ENCODE peak calls at places on chromosomes 6 and 20, in four cellular contexts. One of them, this sample, is unnamed.

GRCh38 chr6:105691064-105691463 is 288.2 kb upstream of the PREP start:
- DNase-seq in H1: no peak
- DNase-seq in HepG2: no peak
- DNase-seq in GM12878: no peak
- DNase-seq in this sample: no peak

GRCh38 chr20:43766395-43766794 is 39.6 kb upstream of the GTSF1L start:
- DNase-seq in H1: no peak
- DNase-seq in GM12878: no peak
- DNase-seq in HepG2: no peak
- DNase-seq in this sample: no peak

GRCh38 chr6:167791036-167791779 is 35.5 kb upstream of the AFDN start:
- DNase-seq in H1: peak; percentile 32
- DNase-seq in HepG2: peak; percentile 53
- DNase-seq in GM12878: no peak
- DNase-seq in this sample: no peak

GRCh38 chr6:136083540-136083939 is 166.6 kb downstream of the MTFR2 start:
- DNase-seq in H1: no peak
- DNase-seq in HepG2: no peak
- DNase-seq in GM12878: no peak
- DNase-seq in this sample: no peak

GRCh38 chr20:3889489-3890409 is 562 bp downstream of the PANK2 start:
- DNase-seq in H1: peak; percentile 53
- DNase-seq in GM12878: no peak
- DNase-seq in HepG2: peak; percentile 33
- DNase-seq in this sample: no peak

GRCh38 chr6:47203266-47203967 is 106.3 kb downstream of the TNFRSF21 start:
- DNase-seq in GM12878: peak; percentile 20
- DNase-seq in H1: no peak
- DNase-seq in HepG2: no peak
- DNase-seq in this sample: no peak

GRCh38 chr6:133242761-133243590 is 1.8 kb downstream of the EYA4 start:
- DNase-seq in GM12878: no peak
- DNase-seq in HepG2: no peak
- DNase-seq in H1: peak; percentile 59
- DNase-seq in this sample: no peak

GRCh38 chr6:154768280-154768679 is 35.1 kb downstream of the SCAF8 start:
- DNase-seq in GM12878: no peak
- DNase-seq in H1: no peak
- DNase-seq in HepG2: no peak
- DNase-seq in this sample: no peak

GRCh38 chr6:51384736-51385135 is 566.1 kb downstream of the TFAP2B start:
- DNase-seq in H1: no peak
- DNase-seq in GM12878: no peak
- DNase-seq in HepG2: no peak
- DNase-seq in this sample: no peak

GRCh38 chr6:97394160-97394748 is 111.2 kb upstream of the MMS22L start:
- DNase-seq in HepG2: peak; percentile 65
- DNase-seq in GM12878: peak; percentile 20
- DNase-seq in H1: no peak
- DNase-seq in this sample: peak; percentile 36

GRCh38 chr6:111721677-111722219 is 116.1 kb upstream of the TRAF3IP2 start:
- DNase-seq in H1: peak; percentile 84
- DNase-seq in GM12878: no peak
- DNase-seq in HepG2: peak; percentile 24
- DNase-seq in this sample: peak; percentile 20

GRCh38 chr20:44019638-44020335 is 105.1 kb downstream of the TOX2 start:
- DNase-seq in H1: no peak
- DNase-seq in HepG2: no peak
- DNase-seq in GM12878: no peak
- DNase-seq in this sample: no peak

GRCh38 chr20:51506527-51507356 is 35.8 kb downstream of the NFATC2 start:
- DNase-seq in H1: no peak
- DNase-seq in HepG2: no peak
- DNase-seq in GM12878: no peak
- DNase-seq in this sample: no peak

GRCh38 chr6:20826378-20826777 is 292.1 kb downstream of the CDKAL1 start:
- DNase-seq in H1: no peak
- DNase-seq in HepG2: no peak
- DNase-seq in GM12878: no peak
- DNase-seq in this sample: no peak

GRCh38 chr6:6901205-6901719 is 206.5 kb upstream of the RREB1 start:
- DNase-seq in GM12878: no peak
- DNase-seq in H1: no peak
- DNase-seq in HepG2: no peak
- DNase-seq in this sample: no peak

GRCh38 chr6:139931746-139932145 is 557.3 kb upstream of the CITED2 start:
- DNase-seq in GM12878: no peak
- DNase-seq in HepG2: no peak
- DNase-seq in H1: no peak
- DNase-seq in this sample: no peak

GRCh38 chr6:34189806-34190503 is 44.1 kb upstream of the GRM4 start:
- DNase-seq in GM12878: no peak
- DNase-seq in H1: no peak
- DNase-seq in HepG2: peak; percentile 41
- DNase-seq in this sample: no peak

GRCh38 chr6:13355969-13356368 is 27.6 kb upstream of the TBC1D7 start:
- DNase-seq in H1: no peak
- DNase-seq in GM12878: peak; percentile 92
- DNase-seq in HepG2: no peak
- DNase-seq in this sample: no peak

GRCh38 chr6:107811591-107812218 is 12.4 kb downstream of the SCML4 start:
- DNase-seq in GM12878: no peak
- DNase-seq in HepG2: no peak
- DNase-seq in H1: no peak
- DNase-seq in this sample: no peak

GRCh38 chr20:1448081-1448627 is 18.5 kb downstream of the NSFL1C start:
- DNase-seq in HepG2: no peak
- DNase-seq in H1: no peak
- DNase-seq in GM12878: no peak
- DNase-seq in this sample: no peak

GRCh38 chr20:37807901-37808751 is 94.8 kb upstream of the VSTM2L start:
- DNase-seq in HepG2: no peak
- DNase-seq in GM12878: no peak
- DNase-seq in H1: no peak
- DNase-seq in this sample: no peak
- H3K4me1 ChIP-seq in HepG2: no peaks in the 10 kb centered on the region
- H3K4me1 ChIP-seq in GM12878: peaks cover 34% of the 10 kb centered on the region
- H3K4me1 ChIP-seq in H1: no peaks in the 10 kb centered on the region
- H3K4me1 ChIP-seq in this sample: peaks cover 5% of the 10 kb centered on the region

GRCh38 chr6:27178001-27178730 is 69.3 kb upstream of the PRSS16 start:
- DNase-seq in H1: no peak
- DNase-seq in GM12878: peak; percentile 61
- DNase-seq in HepG2: peak; percentile 51
- DNase-seq in this sample: peak; percentile 36

GRCh38 chr6:27174958-27175357 is 72.5 kb upstream of the PRSS16 start:
- DNase-seq in HepG2: no peak
- DNase-seq in H1: no peak
- DNase-seq in GM12878: no peak
- DNase-seq in this sample: no peak

GRCh38 chr6:27178860-27179259 is 68.6 kb upstream of the PRSS16 start:
- DNase-seq in GM12878: no peak
- DNase-seq in H1: no peak
- DNase-seq in HepG2: no peak
- DNase-seq in this sample: no peak

GRCh38 chr6:27177454-27178000 is 70.0 kb upstream of the PRSS16 start:
- DNase-seq in HepG2: peak; percentile 65
- DNase-seq in H1: peak; percentile 84
- DNase-seq in GM12878: no peak
- DNase-seq in this sample: peak; percentile 44

GRCh38 chr6:27176096-27176495 is 71.4 kb upstream of the PRSS16 start:
- DNase-seq in GM12878: no peak
- DNase-seq in H1: no peak
- DNase-seq in HepG2: no peak
- DNase-seq in this sample: no peak
- H3K4me3 ChIP-seq in GM12878: peak overlapping the region; percentile 56
- H3K4me3 ChIP-seq in H1: peak overlapping the region; percentile 100
- H3K4me3 ChIP-seq in HepG2: no peak overlapping the region
- H3K4me3 ChIP-seq in this sample: no peak overlapping the region

GRCh38 chr6:29590218-29590808 is 5.4 kb downstream of the OR2H2 start:
- DNase-seq in HepG2: no peak
- DNase-seq in H1: peak; percentile 4
- DNase-seq in GM12878: no peak
- DNase-seq in this sample: no peak
- TF ChIP-seq SUZ12 in HepG2: no peak
- TF ChIP-seq SUZ12 in H1: no peak
- TF ChIP-seq SUZ12 in GM12878: no peak
- TF ChIP-seq SUZ12 in this sample: no peak

GRCh38 chr20:49674383-49675352 is 39.0 kb downstream of the B4GALT5 start:
- DNase-seq in GM12878: no peak
- DNase-seq in H1: no peak
- DNase-seq in HepG2: peak; percentile 98
- DNase-seq in this sample: no peak

GRCh38 chr20:49675368-49676151 is 38.1 kb downstream of the B4GALT5 start:
- DNase-seq in GM12878: peak; percentile 86
- DNase-seq in HepG2: peak; percentile 89
- DNase-seq in H1: no peak
- DNase-seq in this sample: no peak

GRCh38 chr20:49680475-49680874 is 33.2 kb downstream of the B4GALT5 start:
- DNase-seq in H1: no peak
- DNase-seq in HepG2: no peak
- DNase-seq in GM12878: no peak
- DNase-seq in this sample: no peak

GRCh38 chr20:49677777-49678758 is 35.6 kb downstream of the B4GALT5 start:
- DNase-seq in H1: no peak
- DNase-seq in HepG2: no peak
- DNase-seq in GM12878: no peak
- DNase-seq in this sample: no peak

GRCh38 chr20:49676581-49677291 is 36.9 kb downstream of the B4GALT5 start:
- DNase-seq in HepG2: peak; percentile 50
- DNase-seq in GM12878: peak; percentile 82
- DNase-seq in H1: no peak
- DNase-seq in this sample: no peak
- H3K4me1 ChIP-seq in HepG2: peaks cover 96% of the 10 kb centered on the region
- H3K4me1 ChIP-seq in GM12878: peaks cover 78% of the 10 kb centered on the region
- H3K4me1 ChIP-seq in H1: peaks cover 15% of the 10 kb centered on the region
- H3K4me1 ChIP-seq in this sample: peaks cover 7% of the 10 kb centered on the region